ENCODE peak calls at places on chromosomes 7 and 10, in five cellular contexts. Z is erythroblast, A is T-helper 2 cell, S is AG10803, N is kidney tubule cell. J is an unnamed sample.

GRCh38 chr7:149883452-149883861 is 9.7 kb downstream of the ATP6V0E2 start:
- DNase-seq in Z (peak; percentile 45), A (no peak), S (peak; percentile 27), N (peak; percentile 68), J (peak; percentile 63)

GRCh38 chr10:56449770-56450169 is 88.7 kb upstream of the ZWINT start:
- DNase-seq in Z (no peak), A (no peak), S (no peak), N (no peak), J (peak; percentile 80)

GRCh38 chr10:79355420-79356010 is 8.2 kb downstream of the PPIF start:
- DNase-seq in Z (no peak), A (no peak), S (no peak), N (no peak), J (no peak)

GRCh38 chr10:55098452-55098851 is 297.4 kb upstream of the PCDH15 start:
- DNase-seq in Z (no peak), A (no peak), S (no peak), N (no peak), J (no peak)

GRCh38 chr10:50501899-50502556 is 121.7 kb downstream of the SGMS1 start:
- DNase-seq in Z (no peak), A (no peak), S (no peak), N (no peak), J (peak; percentile 39)

GRCh38 chr10:129777687-129778086 is 186.4 kb downstream of the EBF3 start:
- DNase-seq in Z (no peak), A (no peak), S (no peak), N (no peak), J (no peak)

GRCh38 chr7:138625849-138626230 is 75.3 kb downstream of the SVOPL start:
- DNase-seq in Z (no peak), A (no peak), S (no peak), N (no peak), J (peak; percentile 6)

GRCh38 chr7:95867309-95867708 is 95.0 kb downstream of the DYNC1I1 start:
- DNase-seq in Z (no peak), A (no peak), S (no peak), N (no peak), J (no peak)

GRCh38 chr10:5643356-5643755 is 23.0 kb downstream of the ASB13 start:
- DNase-seq in Z (no peak), A (no peak), S (peak; percentile 77), N (no peak), J (no peak)

GRCh38 chr7:28623863-28624262 is 211.5 kb downstream of the CREB5 start:
- DNase-seq in Z (no peak), A (no peak), S (no peak), N (peak; percentile 52), J (no peak)

GRCh38 chr7:96962221-96962620 is 43.1 kb upstream of the DLX6 start:
- DNase-seq in Z (no peak), A (no peak), S (peak; percentile 22), N (no peak), J (peak; percentile 60)

GRCh38 chr7:130921391-130922180 is 187.6 kb upstream of the KLF14 start:
- DNase-seq in Z (no peak), A (no peak), S (peak; percentile 85), N (peak; percentile 97), J (no peak)

GRCh38 chr7:139709460-139709859 is 68.3 kb downstream of the HIPK2 start:
- DNase-seq in Z (no peak), A (no peak), S (peak; percentile 90), N (no peak), J (no peak)

GRCh38 chr7:27704407-27705199 is 35.4 kb upstream of the TAX1BP1 start:
- DNase-seq in Z (no peak), A (no peak), S (no peak), N (no peak), J (no peak)

GRCh38 chr10:75197066-75197465 is 13.5 kb upstream of the VDAC2 start:
- DNase-seq in Z (no peak), A (no peak), S (no peak), N (no peak), J (no peak)

GRCh38 chr7:69395072-69395714 is 203.1 kb upstream of the AUTS2 start:
- DNase-seq in Z (no peak), A (no peak), S (peak; percentile 97), N (peak; percentile 53), J (no peak)

GRCh38 chr10:115398026-115398425 is 304.9 kb downstream of the ATRNL1 start:
- DNase-seq in Z (no peak), A (no peak), S (no peak), N (no peak), J (no peak)

GRCh38 chr7:43584200-43584586 is 1.3 kb downstream of the STK17A start:
- DNase-seq in Z (peak; percentile 58), A (no peak), S (peak; percentile 88), N (peak; percentile 79), J (peak; percentile 40)

GRCh38 chr10:25725917-25726716 is 207.9 kb upstream of the MYO3A start:
- DNase-seq in Z (peak; percentile 36), A (no peak), S (peak; percentile 54), N (peak; percentile 70), J (peak; percentile 67)

GRCh38 chr7:101817031-101817929 is at the start of gene CUX1:
- DNase-seq in Z (peak; percentile 78), A (no peak), S (no peak), N (peak; percentile 38), J (peak; percentile 6)

GRCh38 chr10:86105181-86105580 is 261.4 kb downstream of the GRID1 start:
- DNase-seq in Z (no peak), A (no peak), S (no peak), N (no peak), J (no peak)

GRCh38 chr10:34786464-34786863 is 28.6 kb downstream of the PARD3 start:
- DNase-seq in Z (no peak), A (no peak), S (peak; percentile 82), N (no peak), J (no peak)

GRCh38 chr10:132397036-132397541 is at the start of gene PWWP2B:
- DNase-seq in Z (peak; percentile 39), A (peak; percentile 42), S (no peak), N (peak; percentile 54), J (peak; percentile 45)

GRCh38 chr7:26603631-26604030 is 260.8 kb downstream of the SKAP2 start:
- DNase-seq in Z (no peak), A (no peak), S (no peak), N (peak; percentile 98), J (no peak)

GRCh38 chr10:11145498-11145855 is 127.8 kb downstream of the CELF2 start:
- DNase-seq in Z (peak; percentile 17), A (no peak), S (no peak), N (no peak), J (peak; percentile 91)

J was measured in OCI-M1.